ENCODE peak calls at places on chromosome 18, in nine cellular contexts. One of them, this sample, is unnamed. For H3K9me3, the result is how much of the 10 kb centered on the place peaks cover.

GRCh38 chr18:5941869-5942268 is 46.5 kb upstream of the TMEM200C start:
- DNase-seq in right lobe of liver: no peak
- DNase-seq in AG04450: no peak
- DNase-seq in tibial artery: no peak
- DNase-seq in hepatocyte: no peak
- DNase-seq in neuronal stem cell: peak
- DNase-seq in right cardiac atrium: no peak
- DNase-seq in CD4-positive, alpha-beta T cell: no peak
- DNase-seq in ovary: no peak
- DNase-seq in this sample: no peak

GRCh38 chr18:41128126-41128525 is 826.9 kb upstream of the PIK3C3 start:
- DNase-seq in right lobe of liver: no peak
- DNase-seq in AG04450: no peak
- DNase-seq in tibial artery: no peak
- DNase-seq in hepatocyte: no peak
- DNase-seq in neuronal stem cell: no peak
- DNase-seq in right cardiac atrium: no peak
- DNase-seq in CD4-positive, alpha-beta T cell: no peak
- DNase-seq in ovary: no peak
- DNase-seq in this sample: no peak

GRCh38 chr18:77334876-77335275 is 85.2 kb downstream of the GALR1 start:
- DNase-seq in right lobe of liver: no peak
- DNase-seq in AG04450: no peak
- DNase-seq in tibial artery: no peak
- DNase-seq in hepatocyte: no peak
- DNase-seq in neuronal stem cell: no peak
- DNase-seq in right cardiac atrium: no peak
- DNase-seq in CD4-positive, alpha-beta T cell: no peak
- DNase-seq in ovary: no peak
- DNase-seq in this sample: no peak

GRCh38 chr18:68275616-68276015 is 439.3 kb downstream of the TMX3 start:
- DNase-seq in right lobe of liver: no peak
- DNase-seq in AG04450: peak
- DNase-seq in tibial artery: no peak
- DNase-seq in hepatocyte: no peak
- DNase-seq in neuronal stem cell: no peak
- DNase-seq in right cardiac atrium: no peak
- DNase-seq in CD4-positive, alpha-beta T cell: no peak
- DNase-seq in ovary: no peak
- DNase-seq in this sample: no peak

GRCh38 chr18:76491436-76491800 is 3.6 kb downstream of the ZNF516 start:
- DNase-seq in right lobe of liver: peak
- DNase-seq in AG04450: no peak
- DNase-seq in tibial artery: peak
- DNase-seq in hepatocyte: peak
- DNase-seq in neuronal stem cell: peak
- DNase-seq in right cardiac atrium: peak
- DNase-seq in CD4-positive, alpha-beta T cell: peak
- DNase-seq in ovary: peak
- DNase-seq in this sample: peak

GRCh38 chr18:68676913-68677312 is 38.0 kb downstream of the TMX3 start:
- DNase-seq in right lobe of liver: no peak
- DNase-seq in AG04450: no peak
- DNase-seq in tibial artery: no peak
- DNase-seq in hepatocyte: no peak
- DNase-seq in neuronal stem cell: no peak
- DNase-seq in right cardiac atrium: no peak
- DNase-seq in CD4-positive, alpha-beta T cell: no peak
- DNase-seq in ovary: no peak
- DNase-seq in this sample: no peak

GRCh38 chr18:24600076-24600654 is 139.7 kb downstream of the HRH4 start:
- DNase-seq in right lobe of liver: no peak
- DNase-seq in AG04450: peak
- DNase-seq in tibial artery: no peak
- DNase-seq in hepatocyte: peak
- DNase-seq in neuronal stem cell: peak
- DNase-seq in right cardiac atrium: no peak
- DNase-seq in CD4-positive, alpha-beta T cell: no peak
- DNase-seq in ovary: no peak
- DNase-seq in this sample: no peak

GRCh38 chr18:42113529-42114191 is 158.6 kb downstream of the PIK3C3 start:
- DNase-seq in right lobe of liver: no peak
- DNase-seq in AG04450: peak
- DNase-seq in tibial artery: no peak
- DNase-seq in hepatocyte: no peak
- DNase-seq in neuronal stem cell: no peak
- DNase-seq in right cardiac atrium: no peak
- DNase-seq in CD4-positive, alpha-beta T cell: no peak
- DNase-seq in ovary: no peak
- DNase-seq in this sample: no peak

GRCh38 chr18:57581301-57581934 is 5.1 kb downstream of the FECH start:
- DNase-seq in right lobe of liver: no peak
- DNase-seq in AG04450: no peak
- DNase-seq in tibial artery: no peak
- DNase-seq in hepatocyte: no peak
- DNase-seq in neuronal stem cell: no peak
- DNase-seq in right cardiac atrium: no peak
- DNase-seq in CD4-positive, alpha-beta T cell: no peak
- DNase-seq in ovary: no peak
- DNase-seq in this sample: peak

GRCh38 chr18:41690332-41691110 is 264.5 kb upstream of the PIK3C3 start:
- DNase-seq in right lobe of liver: no peak
- DNase-seq in AG04450: no peak
- DNase-seq in tibial artery: no peak
- DNase-seq in hepatocyte: no peak
- DNase-seq in neuronal stem cell: no peak
- DNase-seq in right cardiac atrium: no peak
- DNase-seq in CD4-positive, alpha-beta T cell: no peak
- DNase-seq in ovary: no peak
- DNase-seq in this sample: no peak

GRCh38 chr18:32355896-32356295 is 114.8 kb downstream of the GAREM1 start:
- DNase-seq in right lobe of liver: no peak
- DNase-seq in AG04450: peak
- DNase-seq in tibial artery: no peak
- DNase-seq in hepatocyte: no peak
- DNase-seq in neuronal stem cell: no peak
- DNase-seq in right cardiac atrium: no peak
- DNase-seq in CD4-positive, alpha-beta T cell: no peak
- DNase-seq in ovary: no peak
- DNase-seq in this sample: no peak

GRCh38 chr18:76857476-76857875 is 35.1 kb downstream of the ZNF236 start:
- DNase-seq in right lobe of liver: peak
- DNase-seq in AG04450: no peak
- DNase-seq in tibial artery: no peak
- DNase-seq in hepatocyte: no peak
- DNase-seq in neuronal stem cell: no peak
- DNase-seq in right cardiac atrium: no peak
- DNase-seq in CD4-positive, alpha-beta T cell: no peak
- DNase-seq in ovary: no peak
- DNase-seq in this sample: no peak

GRCh38 chr18:31821452-31822171 is 60.9 kb upstream of the SLC25A52 start:
- DNase-seq in right lobe of liver: no peak
- DNase-seq in AG04450: no peak
- DNase-seq in tibial artery: no peak
- DNase-seq in hepatocyte: peak
- DNase-seq in neuronal stem cell: no peak
- DNase-seq in right cardiac atrium: no peak
- DNase-seq in CD4-positive, alpha-beta T cell: no peak
- DNase-seq in ovary: no peak
- DNase-seq in this sample: no peak

GRCh38 chr18:32301361-32301760 is 111.5 kb downstream of the MEP1B start:
- DNase-seq in right lobe of liver: no peak
- DNase-seq in AG04450: no peak
- DNase-seq in tibial artery: no peak
- DNase-seq in hepatocyte: no peak
- DNase-seq in neuronal stem cell: no peak
- DNase-seq in right cardiac atrium: no peak
- DNase-seq in CD4-positive, alpha-beta T cell: no peak
- DNase-seq in ovary: no peak
- DNase-seq in this sample: no peak

GRCh38 chr18:50947899-50948298 is 19.9 kb upstream of the ELAC1 start:
- DNase-seq in right lobe of liver: no peak
- DNase-seq in AG04450: no peak
- DNase-seq in tibial artery: no peak
- DNase-seq in hepatocyte: no peak
- DNase-seq in neuronal stem cell: no peak
- DNase-seq in right cardiac atrium: no peak
- DNase-seq in CD4-positive, alpha-beta T cell: no peak
- DNase-seq in ovary: no peak
- DNase-seq in this sample: no peak

GRCh38 chr18:78773819-78774218 is 205.8 kb upstream of the SALL3 start:
- DNase-seq in right lobe of liver: peak
- DNase-seq in AG04450: no peak
- DNase-seq in tibial artery: no peak
- DNase-seq in hepatocyte: no peak
- DNase-seq in neuronal stem cell: no peak
- DNase-seq in right cardiac atrium: no peak
- DNase-seq in CD4-positive, alpha-beta T cell: no peak
- DNase-seq in ovary: no peak
- DNase-seq in this sample: no peak
- H3K9me3 ChIP-seq in right lobe of liver: under half
- H3K9me3 ChIP-seq in AG04450: half or more
- H3K9me3 ChIP-seq in tibial artery: under half
- H3K9me3 ChIP-seq in hepatocyte: under half
- H3K9me3 ChIP-seq in neuronal stem cell: under half
- H3K9me3 ChIP-seq in right cardiac atrium: under half
- H3K9me3 ChIP-seq in CD4-positive, alpha-beta T cell: under half
- H3K9me3 ChIP-seq in ovary: under half
- H3K9me3 ChIP-seq in this sample: under half

DNA sequence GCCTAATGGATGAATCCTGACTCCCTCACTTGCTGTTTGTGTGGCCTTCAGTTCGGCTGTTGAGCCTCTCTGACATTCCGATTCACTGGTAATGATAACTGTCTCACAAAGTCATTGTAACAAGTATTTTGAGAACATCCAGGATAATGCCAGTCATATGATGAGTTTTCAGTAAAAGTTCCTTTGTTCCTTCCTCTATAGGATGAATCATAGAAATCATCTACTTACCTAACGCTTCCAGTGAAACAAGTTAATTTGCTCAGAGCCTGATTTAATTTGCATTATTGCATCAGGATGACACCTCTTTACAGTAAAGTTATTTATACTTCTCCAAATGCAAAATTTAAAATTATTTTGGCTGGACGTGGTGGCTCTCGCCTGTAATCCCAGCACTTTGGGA is 32.0 kb downstream of the RAB31 start:
- DNase-seq in right lobe of liver: no peak
- DNase-seq in AG04450: no peak
- DNase-seq in tibial artery: no peak
- DNase-seq in hepatocyte: no peak
- DNase-seq in neuronal stem cell: no peak
- DNase-seq in right cardiac atrium: no peak
- DNase-seq in CD4-positive, alpha-beta T cell: no peak
- DNase-seq in ovary: no peak
- DNase-seq in this sample: no peak
- H3K27ac ChIP-seq in right lobe of liver: no peak
- H3K27ac ChIP-seq in AG04450: no peak
- H3K27ac ChIP-seq in tibial artery: no peak
- H3K27ac ChIP-seq in hepatocyte: no peak
- H3K27ac ChIP-seq in neuronal stem cell: no peak
- H3K27ac ChIP-seq in right cardiac atrium: no peak
- H3K27ac ChIP-seq in CD4-positive, alpha-beta T cell: no peak
- H3K27ac ChIP-seq in ovary: no peak
- H3K27ac ChIP-seq in this sample: no peak

GRCh38 chr18:52766002-52766540 is 426.1 kb downstream of the DCC start:
- DNase-seq in right lobe of liver: no peak
- DNase-seq in AG04450: no peak
- DNase-seq in tibial artery: no peak
- DNase-seq in hepatocyte: no peak
- DNase-seq in neuronal stem cell: no peak
- DNase-seq in right cardiac atrium: no peak
- DNase-seq in CD4-positive, alpha-beta T cell: no peak
- DNase-seq in ovary: no peak
- DNase-seq in this sample: no peak
- H3K9me3 ChIP-seq in right lobe of liver: under half
- H3K9me3 ChIP-seq in AG04450: under half
- H3K9me3 ChIP-seq in tibial artery: under half
- H3K9me3 ChIP-seq in hepatocyte: under half
- H3K9me3 ChIP-seq in neuronal stem cell: under half
- H3K9me3 ChIP-seq in right cardiac atrium: under half
- H3K9me3 ChIP-seq in CD4-positive, alpha-beta T cell: under half
- H3K9me3 ChIP-seq in ovary: under half
- H3K9me3 ChIP-seq in this sample: under half

GRCh38 chr18:58668211-58668610 is 3.1 kb upstream of the MALT1 start:
- DNase-seq in right lobe of liver: no peak
- DNase-seq in AG04450: no peak
- DNase-seq in tibial artery: no peak
- DNase-seq in hepatocyte: no peak
- DNase-seq in neuronal stem cell: no peak
- DNase-seq in right cardiac atrium: no peak
- DNase-seq in CD4-positive, alpha-beta T cell: no peak
- DNase-seq in ovary: no peak
- DNase-seq in this sample: no peak

GRCh38 chr18:58671122-58671940 is at the start of gene MALT1:
- DNase-seq in right lobe of liver: peak
- DNase-seq in AG04450: peak
- DNase-seq in tibial artery: peak
- DNase-seq in hepatocyte: peak
- DNase-seq in neuronal stem cell: peak
- DNase-seq in right cardiac atrium: peak
- DNase-seq in CD4-positive, alpha-beta T cell: peak
- DNase-seq in ovary: peak
- DNase-seq in this sample: peak

GRCh38 chr18:58669731-58670379 is 1.4 kb upstream of the MALT1 start:
- DNase-seq in right lobe of liver: no peak
- DNase-seq in AG04450: no peak
- DNase-seq in tibial artery: no peak
- DNase-seq in hepatocyte: no peak
- DNase-seq in neuronal stem cell: no peak
- DNase-seq in right cardiac atrium: no peak
- DNase-seq in CD4-positive, alpha-beta T cell: no peak
- DNase-seq in ovary: no peak
- DNase-seq in this sample: no peak

GRCh38 chr18:58670561-58671121 is 624 bp upstream of the MALT1 start:
- DNase-seq in right lobe of liver: no peak
- DNase-seq in AG04450: no peak
- DNase-seq in tibial artery: no peak
- DNase-seq in hepatocyte: peak
- DNase-seq in neuronal stem cell: no peak
- DNase-seq in right cardiac atrium: no peak
- DNase-seq in CD4-positive, alpha-beta T cell: no peak
- DNase-seq in ovary: no peak
- DNase-seq in this sample: no peak

DNA sequence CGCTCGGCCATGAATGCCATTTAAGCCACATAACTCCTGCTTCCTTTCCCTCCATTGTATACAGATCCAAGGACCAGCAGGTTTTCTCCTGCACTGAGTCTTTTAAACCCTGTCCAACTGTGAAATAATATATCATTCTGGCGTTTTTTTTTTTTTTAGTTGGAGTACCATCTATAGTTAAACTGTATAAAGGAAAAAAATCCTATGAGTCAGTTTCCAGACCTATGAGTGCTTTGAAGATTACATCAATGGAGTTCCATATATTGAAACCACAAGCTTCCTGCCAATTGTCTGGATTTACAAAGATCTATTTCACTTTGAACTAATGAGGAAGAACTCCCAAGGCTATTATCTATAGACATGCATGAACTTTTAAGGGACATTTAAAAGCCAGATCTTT is 2.4 kb upstream of the MALT1 start:
- DNase-seq in right lobe of liver: no peak
- DNase-seq in AG04450: no peak
- DNase-seq in tibial artery: no peak
- DNase-seq in hepatocyte: no peak
- DNase-seq in neuronal stem cell: no peak
- DNase-seq in right cardiac atrium: no peak
- DNase-seq in CD4-positive, alpha-beta T cell: no peak
- DNase-seq in ovary: no peak
- DNase-seq in this sample: no peak
- H3K27ac ChIP-seq in right lobe of liver: no peak
- H3K27ac ChIP-seq in AG04450: no peak
- H3K27ac ChIP-seq in tibial artery: no peak
- H3K27ac ChIP-seq in hepatocyte: no peak
- H3K27ac ChIP-seq in neuronal stem cell: no peak
- H3K27ac ChIP-seq in right cardiac atrium: no peak
- H3K27ac ChIP-seq in CD4-positive, alpha-beta T cell: no peak
- H3K27ac ChIP-seq in ovary: no peak
- H3K27ac ChIP-seq in this sample: no peak